ENCODE peak calls at places on chromosomes 5 and 9, in eight cellular contexts. X, H, K, C, Y, S, B and V are unnamed samples. For H3K4me1, the result is how much of the 10 kb centered on the place peaks cover.

GRCh38 chr5:67089200-67089725 is 107.3 kb downstream of the CD180 start:
- DNase-seq in S (no peak), C (no peak), Y (no peak), X (no peak), H (no peak), K (no peak), B (no peak), V (no peak)

GRCh38 chr5:149210229-149210628 is 61.4 kb upstream of the AFAP1L1 start:
- DNase-seq in S (no peak), H (peak), Y (no peak), K (no peak), B (no peak), C (no peak), X (peak), V (no peak)

GRCh38 chr9:81855538-81855937 is 72.7 kb upstream of the SPATA31D4 start:
- DNase-seq in H (no peak), B (no peak), C (no peak), K (no peak), X (no peak), S (no peak), Y (no peak), V (no peak)

GRCh38 chr9:33659915-33660314 is 135.4 kb upstream of the PRSS3 start:
- DNase-seq in H (no peak), Y (no peak), X (no peak), S (no peak), C (no peak), B (no peak), K (no peak), V (no peak)

GRCh38 chr5:83096660-83097334 is 19.4 kb downstream of the XRCC4 start:
- DNase-seq in S (no peak), C (no peak), K (no peak), B (no peak), H (no peak), Y (no peak), X (no peak), V (no peak)

GRCh38 chr5:168477060-168477459 is 9.2 kb upstream of the RARS1 start:
- DNase-seq in K (no peak), H (no peak), B (no peak), Y (no peak), X (no peak), S (no peak), C (no peak), V (no peak)

GRCh38 chr9:18826248-18826647 is 206.8 kb downstream of the SAXO1 start:
- DNase-seq in H (no peak), B (no peak), X (no peak), S (no peak), Y (no peak), C (no peak), K (no peak), V (no peak)

GRCh38 chr5:75051217-75051751 is 1.1 kb downstream of the GCNT4 start:
- DNase-seq in B (no peak), H (no peak), K (no peak), C (no peak), X (no peak), Y (peak), S (no peak), V (no peak)

GRCh38 chr9:10661376-10661775 is 48.6 kb upstream of the PTPRD start:
- DNase-seq in Y (no peak), K (no peak), S (no peak), H (no peak), C (no peak), X (no peak), B (no peak), V (no peak)

GRCh38 chr5:159576902-159577301 is 246.6 kb upstream of the IL12B start:
- DNase-seq in C (no peak), K (no peak), S (no peak), X (no peak), H (no peak), B (no peak), Y (no peak), V (no peak)

GRCh38 chr9:75788006-75788634 is 102.4 kb upstream of the PCSK5 start:
- DNase-seq in S (no peak), K (no peak), C (no peak), H (no peak), Y (no peak), B (no peak), X (no peak), V (no peak)

GRCh38 chr5:72137826-72138409 is 30.6 kb downstream of the MAP1B start:
- DNase-seq in C (no peak), H (peak), X (peak), S (no peak), B (no peak), K (no peak), Y (no peak), V (no peak)

GRCh38 chr9:114777841-114778240 is 28.0 kb downstream of the TNFSF15 start:
- DNase-seq in H (peak), C (no peak), B (no peak), S (no peak), X (no peak), Y (no peak), K (no peak), V (no peak)

GRCh38 chr9:71858812-71859211 is 52.2 kb downstream of the ABHD17B start:
- DNase-seq in B (no peak), K (no peak), Y (no peak), H (no peak), C (no peak), X (no peak), S (no peak), V (no peak)

GRCh38 chr5:77683171-77683732 is 44.7 kb upstream of the OTP start:
- DNase-seq in K (no peak), B (no peak), Y (no peak), C (no peak), H (no peak), X (no peak), S (no peak), V (no peak)

GRCh38 chr5:110086658-110087388 is 397.1 kb downstream of the MAN2A1 start:
- DNase-seq in B (peak), S (no peak), C (no peak), H (no peak), K (peak), Y (no peak), X (no peak), V (peak)

DNA sequence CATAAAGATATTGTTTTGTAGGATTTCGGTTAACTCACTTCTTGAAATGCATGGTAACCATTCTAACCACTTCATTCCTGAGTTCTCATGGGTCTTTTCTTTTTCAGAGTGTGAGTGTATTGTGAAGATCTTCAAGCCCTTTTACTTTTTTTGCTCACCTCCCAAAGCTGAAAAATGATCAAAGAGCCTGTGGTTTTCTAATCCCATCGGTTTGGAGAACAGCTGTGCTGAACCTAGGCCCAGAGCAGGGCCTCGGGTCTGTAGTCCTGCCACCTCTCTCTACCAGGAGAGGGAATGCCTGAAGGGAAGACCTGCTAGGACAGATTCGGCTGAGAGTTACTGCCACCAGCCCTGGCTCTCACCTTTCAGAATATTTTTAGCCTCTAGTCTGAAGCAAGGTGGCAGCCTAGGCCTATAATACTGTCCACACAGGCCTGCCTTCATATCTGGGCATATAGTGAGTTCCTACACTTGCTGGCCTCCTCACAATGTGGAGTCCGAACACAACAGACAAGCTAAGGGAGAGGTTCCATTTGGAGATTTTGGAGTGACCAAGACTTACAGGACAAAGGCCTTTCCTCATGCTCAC is 13.8 kb downstream of the RGMB start:
- DNase-seq in Y (no peak), X (no peak), K (no peak), H (no peak), S (no peak), B (no peak), C (no peak), V (no peak)
- H3K4me1 ChIP-seq in Y (half or more), X (under half), K (half or more), H (under half), S (under half), B (half or more), C (half or more), V (under half)

GRCh38 chr5:179827684-179828083 is 7.0 kb downstream of the SQSTM1 start:
- DNase-seq in S (no peak), C (no peak), H (peak), X (no peak), B (no peak), Y (no peak), K (no peak), V (no peak)
- TF ChIP-seq POLR2A in S (no peak), C (no peak), H (no peak), X (no peak), B (no peak), Y (no peak), K (no peak), V (no peak)

GRCh38 chr9:123375725-123376132 is 19.7 kb downstream of the CRB2 start:
- DNase-seq in Y (no peak), C (no peak), H (no peak), S (no peak), B (no peak), X (no peak), K (no peak), V (no peak)

GRCh38 chr9:123372766-123373446 is 16.9 kb downstream of the CRB2 start:
- DNase-seq in B (no peak), S (no peak), K (no peak), X (no peak), C (no peak), Y (no peak), H (no peak), V (no peak)

GRCh38 chr9:123371805-123372590 is 16.0 kb downstream of the CRB2 start:
- DNase-seq in C (no peak), B (no peak), K (no peak), Y (no peak), S (no peak), H (no peak), X (no peak), V (no peak)

GRCh38 chr9:123373941-123374340 is 17.9 kb downstream of the CRB2 start:
- DNase-seq in B (no peak), C (no peak), K (no peak), X (no peak), S (no peak), Y (no peak), H (no peak), V (no peak)

GRCh38 chr9:123373447-123373923 is 17.5 kb downstream of the CRB2 start:
- DNase-seq in C (no peak), Y (no peak), H (no peak), S (no peak), K (no peak), B (no peak), X (no peak), V (no peak)
- H3K4me3 ChIP-seq in C (no peak), Y (no peak), H (no peak), S (peak), K (peak), B (no peak), X (no peak), V (no peak)

GRCh38 chr9:4684820-4685219 is 5.5 kb downstream of the CDC37L1 start:
- DNase-seq in S (no peak), K (no peak), H (no peak), B (no peak), C (no peak), X (no peak), Y (no peak), V (no peak)
- H3K4me1 ChIP-seq in S (under half), K (under half), H (under half), B (half or more), C (under half), X (under half), Y (under half), V (under half)

GRCh38 chr5:116424951-116425350 is 149.7 kb downstream of the SEMA6A start:
- DNase-seq in K (no peak), B (no peak), C (no peak), X (no peak), H (no peak), S (no peak), Y (no peak), V (peak)
- TF ChIP-seq POLR2A in K (no peak), B (no peak), C (no peak), X (no peak), H (no peak), S (no peak), Y (no peak), V (no peak)

GRCh38 chr5:118577621-118578020 is 410.7 kb downstream of the DTWD2 start:
- DNase-seq in X (no peak), K (no peak), Y (no peak), B (no peak), S (no peak), H (no peak), C (no peak), V (no peak)

GRCh38 chr5:118578093-118578492 is 410.3 kb downstream of the DTWD2 start:
- DNase-seq in H (no peak), B (no peak), K (no peak), Y (no peak), S (no peak), C (no peak), X (no peak), V (no peak)

DNA sequence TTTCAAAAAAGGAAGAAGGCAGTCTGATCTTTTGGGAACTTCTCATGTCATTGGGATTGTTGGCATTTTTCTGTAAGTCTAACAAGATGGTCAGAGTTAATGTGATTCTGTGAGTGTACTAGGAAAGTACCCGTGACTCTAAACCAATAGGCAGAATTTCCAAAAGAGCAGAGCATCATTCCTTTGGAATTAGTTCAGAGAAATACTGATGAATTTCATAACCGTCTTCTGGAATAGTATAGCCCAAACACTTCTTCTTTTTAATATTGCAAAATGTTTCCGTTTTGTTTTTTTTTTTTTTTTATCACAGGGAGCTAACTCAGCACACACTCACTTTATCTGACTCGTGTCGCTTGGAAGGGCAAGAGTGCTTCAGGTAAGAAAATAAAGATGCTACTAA is 407.4 kb downstream of the DTWD2 start:
- DNase-seq in S (no peak), B (no peak), Y (no peak), H (no peak), K (no peak), C (no peak), X (no peak), V (no peak)
- H3K4me3 ChIP-seq in S (no peak), B (no peak), Y (no peak), H (no peak), K (no peak), C (no peak), X (no peak), V (no peak)

GRCh38 chr9:134690301-134690751 is 48.7 kb downstream of the COL5A1 start:
- DNase-seq in C (no peak), X (no peak), H (no peak), Y (no peak), B (no peak), K (no peak), S (no peak), V (no peak)
- H3K4me1 ChIP-seq in C (under half), X (under half), H (under half), Y (under half), B (under half), K (under half), S (under half), V (under half)

GRCh38 chr5:131384181-131384580 is 120.3 kb downstream of the CDC42SE2 start:
- DNase-seq in Y (no peak), K (no peak), X (no peak), B (no peak), S (no peak), H (no peak), C (no peak), V (no peak)

GRCh38 chr5:131381011-131381410 is 117.2 kb downstream of the CDC42SE2 start:
- DNase-seq in B (no peak), C (no peak), K (no peak), Y (no peak), S (no peak), H (no peak), X (no peak), V (no peak)

GRCh38 chr5:131384616-131385214 is 120.9 kb downstream of the CDC42SE2 start:
- DNase-seq in S (no peak), C (no peak), H (no peak), Y (no peak), K (no peak), X (no peak), B (no peak), V (no peak)

GRCh38 chr5:131381792-131382191 is 117.9 kb downstream of the CDC42SE2 start:
- DNase-seq in C (no peak), S (no peak), X (no peak), H (no peak), B (no peak), K (no peak), Y (no peak), V (no peak)

DNA sequence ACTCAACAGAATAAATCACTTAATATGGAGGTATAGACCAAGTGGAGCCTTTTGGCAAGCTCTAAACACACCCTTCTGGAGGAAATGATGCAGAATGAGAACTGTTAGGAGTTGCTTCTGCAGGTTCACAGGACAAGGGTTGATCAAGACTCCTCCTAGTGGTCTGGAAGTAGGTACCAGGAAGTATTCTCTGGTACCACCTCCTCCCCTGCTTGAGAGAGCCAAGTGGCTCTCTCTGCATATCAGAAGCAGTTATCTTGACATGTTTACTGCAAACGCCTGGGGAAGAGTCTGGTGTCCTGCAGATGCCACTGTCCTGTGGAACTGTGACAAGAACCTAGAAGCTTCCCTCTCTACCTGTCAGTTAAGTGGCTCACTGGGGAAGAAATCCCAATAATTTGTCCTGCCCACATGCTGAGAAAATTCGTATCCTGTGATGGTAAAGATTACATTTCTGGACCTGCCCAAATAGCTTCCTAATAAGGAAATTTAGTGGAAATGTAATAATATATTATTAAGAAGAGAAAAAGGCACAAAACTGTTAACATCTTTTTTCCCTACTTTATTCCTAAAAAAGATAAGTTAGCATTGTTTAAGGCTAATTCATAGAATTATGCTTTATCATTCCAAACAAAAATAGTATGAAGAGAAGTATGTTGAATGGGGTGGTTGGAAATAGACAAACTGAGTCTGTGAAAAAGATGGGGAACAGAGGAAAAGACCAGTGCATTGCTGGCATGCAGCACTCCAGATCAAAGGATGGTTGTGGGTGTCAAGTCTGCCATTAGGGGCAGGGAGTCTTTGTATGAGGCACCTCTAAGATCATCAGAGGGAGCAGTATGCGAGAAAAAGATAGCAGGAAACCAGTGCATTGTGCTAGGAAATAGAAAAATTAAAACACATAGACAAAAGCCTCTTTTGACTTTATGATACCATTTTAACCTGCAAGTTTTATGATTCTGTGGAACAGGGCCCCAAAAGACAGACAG is 118.8 kb downstream of the CDC42SE2 start:
- DNase-seq in C (no peak), H (peak), K (no peak), Y (no peak), S (peak), B (no peak), X (peak), V (no peak)
- TF ChIP-seq POLR2A in C (no peak), H (no peak), K (no peak), Y (no peak), S (no peak), B (no peak), X (no peak), V (no peak)

DNA sequence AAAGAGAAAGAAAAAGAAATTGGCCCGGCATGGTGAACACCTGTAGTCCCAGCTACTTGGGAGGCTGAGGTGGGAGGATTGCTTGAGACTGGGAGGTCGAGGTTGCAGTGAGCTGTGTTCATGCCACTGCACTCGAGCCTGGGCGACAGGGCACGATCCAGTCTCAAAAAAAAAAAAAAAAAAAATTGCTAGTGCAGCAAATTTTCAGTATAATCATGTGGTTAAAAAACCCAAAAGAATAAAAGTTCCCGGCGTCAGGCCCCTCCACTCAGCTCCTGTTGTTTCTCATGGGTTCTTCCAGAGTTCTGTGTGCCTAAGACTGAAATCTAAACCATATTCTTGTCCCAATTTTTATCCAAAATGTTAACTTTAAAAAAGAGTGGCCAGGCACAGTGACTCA is 49.1 kb downstream of the WNK2 start:
- DNase-seq in Y (no peak), B (no peak), H (no peak), S (no peak), X (no peak), K (no peak), C (no peak), V (no peak)
- H3K4me3 ChIP-seq in Y (no peak), B (no peak), H (no peak), S (no peak), X (no peak), K (no peak), C (no peak), V (no peak)

GRCh38 chr5:39426136-39426535 is 1.4 kb upstream of the DAB2 start:
- DNase-seq in K (no peak), S (no peak), C (no peak), H (no peak), X (no peak), Y (no peak), B (no peak), V (no peak)

GRCh38 chr5:39427225-39427624 is 2.4 kb upstream of the DAB2 start:
- DNase-seq in S (no peak), H (no peak), C (no peak), K (no peak), X (no peak), B (no peak), Y (no peak), V (no peak)

GRCh38 chr5:39422886-39423285 is 1.9 kb downstream of the DAB2 start:
- DNase-seq in C (no peak), B (no peak), K (no peak), Y (no peak), X (no peak), S (no peak), H (peak), V (no peak)

GRCh38 chr5:39423331-39423751 is 1.4 kb downstream of the DAB2 start:
- DNase-seq in C (no peak), B (peak), H (peak), X (no peak), K (no peak), Y (no peak), S (no peak), V (no peak)

DNA sequence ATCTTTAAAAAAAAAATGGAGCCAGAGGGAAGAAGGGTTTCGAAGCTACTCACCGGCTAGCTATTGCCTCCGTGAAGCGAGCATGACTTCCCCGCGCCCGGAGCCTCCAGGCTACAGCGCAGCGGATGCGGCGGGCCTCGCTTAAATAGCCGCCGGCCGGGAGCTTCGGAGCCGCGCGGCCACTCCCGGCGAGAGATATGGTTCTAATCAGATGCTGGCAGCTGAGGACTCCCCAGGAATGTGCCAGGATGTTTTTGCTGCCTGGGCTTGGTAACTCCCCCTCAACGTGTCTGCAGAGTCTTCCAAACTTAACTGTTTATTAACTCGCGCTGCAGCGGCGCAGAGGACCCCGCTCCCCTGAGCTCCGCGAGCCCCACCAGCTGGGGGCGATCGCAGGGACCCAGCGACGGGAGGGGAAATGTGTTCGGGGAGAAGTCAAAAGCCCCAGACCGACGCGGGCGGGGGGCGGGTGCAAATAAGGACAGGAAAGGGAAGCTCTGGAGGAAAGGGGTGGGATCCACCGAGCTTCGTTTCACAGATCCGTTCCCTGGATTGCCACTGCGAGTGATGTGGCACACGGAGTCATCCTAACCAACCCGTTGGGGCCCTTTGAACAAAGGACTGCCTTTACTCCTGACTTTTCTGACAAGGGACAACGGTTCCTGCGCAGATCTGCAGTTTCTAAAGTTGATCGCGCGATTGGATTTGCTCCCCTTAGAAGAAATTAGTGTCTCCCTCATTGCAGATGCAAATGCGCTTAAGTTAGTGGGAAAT is at the start of gene DAB2:
- DNase-seq in H (peak), Y (peak), X (peak), S (peak), K (peak), B (peak), C (peak), V (peak)
- H3K4me1 ChIP-seq in H (half or more), Y (under half), X (under half), S (under half), K (under half), B (half or more), C (under half), V (under half)